ENCODE peak calls at places on chromosomes 1 and 21, in seven cellular contexts. One of them, this sample, is unnamed.
A peak's percentile ranks its signal among the peaks of the same experiment; 100 is the strongest.

GRCh38 chr1:109091196-109092193 is 931 bp downstream of the TMEM167B start:
- DNase-seq in brain microvascular endothelial cell: peak; percentile 54
- DNase-seq in SK-N-SH: peak; percentile 67
- DNase-seq in heart right ventricle: no peak
- DNase-seq in suprapubic skin: no peak
- DNase-seq in PC-3: no peak
- DNase-seq in lung: no peak
- DNase-seq in this sample: no peak

GRCh38 chr1:27109103-27109822 is 45.7 kb downstream of the SLC9A1 start:
- DNase-seq in brain microvascular endothelial cell: no peak
- DNase-seq in SK-N-SH: no peak
- DNase-seq in heart right ventricle: no peak
- DNase-seq in suprapubic skin: no peak
- DNase-seq in PC-3: peak; percentile 61
- DNase-seq in lung: no peak
- DNase-seq in this sample: no peak

GRCh38 chr1:26019641-26020315 is 1.8 kb upstream of the EXTL1 start:
- DNase-seq in brain microvascular endothelial cell: peak; percentile 47
- DNase-seq in SK-N-SH: no peak
- DNase-seq in heart right ventricle: no peak
- DNase-seq in suprapubic skin: no peak
- DNase-seq in PC-3: peak; percentile 8
- DNase-seq in lung: no peak
- DNase-seq in this sample: no peak

GRCh38 chr1:206742702-206743383 is 27.7 kb upstream of the IL19 start:
- DNase-seq in brain microvascular endothelial cell: no peak
- DNase-seq in SK-N-SH: no peak
- DNase-seq in heart right ventricle: no peak
- DNase-seq in suprapubic skin: no peak
- DNase-seq in PC-3: no peak
- DNase-seq in lung: no peak
- DNase-seq in this sample: no peak

GRCh38 chr21:37829447-37829846 is 86.8 kb downstream of the KCNJ6 start:
- DNase-seq in brain microvascular endothelial cell: peak; percentile 24
- DNase-seq in SK-N-SH: no peak
- DNase-seq in heart right ventricle: no peak
- DNase-seq in suprapubic skin: no peak
- DNase-seq in PC-3: peak; percentile 57
- DNase-seq in lung: no peak
- DNase-seq in this sample: no peak

GRCh38 chr1:76129731-76130130 is 55.2 kb downstream of the ST6GALNAC3 start:
- DNase-seq in brain microvascular endothelial cell: no peak
- DNase-seq in SK-N-SH: no peak
- DNase-seq in heart right ventricle: no peak
- DNase-seq in suprapubic skin: no peak
- DNase-seq in PC-3: no peak
- DNase-seq in lung: no peak
- DNase-seq in this sample: no peak

GRCh38 chr1:9150582-9151290 is 21.8 kb upstream of the GPR157 start:
- DNase-seq in brain microvascular endothelial cell: no peak
- DNase-seq in SK-N-SH: no peak
- DNase-seq in heart right ventricle: peak; percentile 84
- DNase-seq in suprapubic skin: no peak
- DNase-seq in PC-3: no peak
- DNase-seq in lung: no peak
- DNase-seq in this sample: peak; percentile 91

GRCh38 chr1:181369416-181369815 is 113.9 kb upstream of the CACNA1E start:
- DNase-seq in brain microvascular endothelial cell: no peak
- DNase-seq in SK-N-SH: no peak
- DNase-seq in heart right ventricle: no peak
- DNase-seq in suprapubic skin: no peak
- DNase-seq in PC-3: no peak
- DNase-seq in lung: no peak
- DNase-seq in this sample: no peak

GRCh38 chr1:97433520-97434175 is 487.2 kb downstream of the DPYD start:
- DNase-seq in brain microvascular endothelial cell: peak; percentile 9
- DNase-seq in SK-N-SH: peak; percentile 8
- DNase-seq in heart right ventricle: no peak
- DNase-seq in suprapubic skin: no peak
- DNase-seq in PC-3: peak; percentile 29
- DNase-seq in lung: no peak
- DNase-seq in this sample: no peak

GRCh38 chr1:19758227-19758830 is 41.4 kb downstream of the TMCO4 start:
- DNase-seq in brain microvascular endothelial cell: peak; percentile 50
- DNase-seq in SK-N-SH: no peak
- DNase-seq in heart right ventricle: no peak
- DNase-seq in suprapubic skin: no peak
- DNase-seq in PC-3: peak; percentile 54
- DNase-seq in lung: no peak
- DNase-seq in this sample: no peak

GRCh38 chr1:27598902-27599528 is 4.9 kb downstream of the AHDC1 start:
- DNase-seq in brain microvascular endothelial cell: peak; percentile 67
- DNase-seq in SK-N-SH: no peak
- DNase-seq in heart right ventricle: peak; percentile 86
- DNase-seq in suprapubic skin: no peak
- DNase-seq in PC-3: peak; percentile 46
- DNase-seq in lung: peak; percentile 43
- DNase-seq in this sample: peak; percentile 86

GRCh38 chr1:38958967-38959366 is 17.3 kb upstream of the RHBDL2 start:
- DNase-seq in brain microvascular endothelial cell: peak; percentile 56
- DNase-seq in SK-N-SH: no peak
- DNase-seq in heart right ventricle: no peak
- DNase-seq in suprapubic skin: no peak
- DNase-seq in PC-3: peak; percentile 75
- DNase-seq in lung: no peak
- DNase-seq in this sample: no peak

GRCh38 chr1:61111084-61112050 is 29.0 kb downstream of the NFIA start:
- DNase-seq in brain microvascular endothelial cell: no peak
- DNase-seq in SK-N-SH: no peak
- DNase-seq in heart right ventricle: no peak
- DNase-seq in suprapubic skin: no peak
- DNase-seq in PC-3: no peak
- DNase-seq in lung: no peak
- DNase-seq in this sample: no peak

GRCh38 chr21:39730418-39731107 is 14.4 kb upstream of the IGSF5 start:
- DNase-seq in brain microvascular endothelial cell: no peak
- DNase-seq in SK-N-SH: no peak
- DNase-seq in heart right ventricle: no peak
- DNase-seq in suprapubic skin: no peak
- DNase-seq in PC-3: no peak
- DNase-seq in lung: no peak
- DNase-seq in this sample: no peak

GRCh38 chr1:168824418-168824817 is 95.4 kb upstream of the DPT start:
- DNase-seq in brain microvascular endothelial cell: no peak
- DNase-seq in SK-N-SH: no peak
- DNase-seq in heart right ventricle: no peak
- DNase-seq in suprapubic skin: no peak
- DNase-seq in PC-3: no peak
- DNase-seq in lung: no peak
- DNase-seq in this sample: no peak

GRCh38 chr1:184075040-184076029 is 23.8 kb downstream of the TSEN15 start:
- DNase-seq in brain microvascular endothelial cell: peak; percentile 64
- DNase-seq in SK-N-SH: peak; percentile 37
- DNase-seq in heart right ventricle: peak; percentile 67
- DNase-seq in suprapubic skin: no peak
- DNase-seq in PC-3: peak; percentile 70
- DNase-seq in lung: no peak
- DNase-seq in this sample: no peak

GRCh38 chr1:233714631-233715217 is 100.8 kb downstream of the KCNK1 start:
- DNase-seq in brain microvascular endothelial cell: no peak
- DNase-seq in SK-N-SH: no peak
- DNase-seq in heart right ventricle: no peak
- DNase-seq in suprapubic skin: no peak
- DNase-seq in PC-3: no peak
- DNase-seq in lung: no peak
- DNase-seq in this sample: no peak

GRCh38 chr1:228281631-228282328 is 73.9 kb downstream of the OBSCN start:
- DNase-seq in brain microvascular endothelial cell: no peak
- DNase-seq in SK-N-SH: no peak
- DNase-seq in heart right ventricle: no peak
- DNase-seq in suprapubic skin: peak; percentile 74
- DNase-seq in PC-3: no peak
- DNase-seq in lung: no peak
- DNase-seq in this sample: no peak

GRCh38 chr1:244112046-244112445 is 61.0 kb downstream of the ZBTB18 start:
- DNase-seq in brain microvascular endothelial cell: no peak
- DNase-seq in SK-N-SH: no peak
- DNase-seq in heart right ventricle: no peak
- DNase-seq in suprapubic skin: no peak
- DNase-seq in PC-3: no peak
- DNase-seq in lung: no peak
- DNase-seq in this sample: no peak

GRCh38 chr1:153212201-153212600 is 5.2 kb upstream of the PRR9 start:
- DNase-seq in brain microvascular endothelial cell: no peak
- DNase-seq in SK-N-SH: no peak
- DNase-seq in heart right ventricle: no peak
- DNase-seq in suprapubic skin: no peak
- DNase-seq in PC-3: no peak
- DNase-seq in lung: no peak
- DNase-seq in this sample: no peak

DNA sequence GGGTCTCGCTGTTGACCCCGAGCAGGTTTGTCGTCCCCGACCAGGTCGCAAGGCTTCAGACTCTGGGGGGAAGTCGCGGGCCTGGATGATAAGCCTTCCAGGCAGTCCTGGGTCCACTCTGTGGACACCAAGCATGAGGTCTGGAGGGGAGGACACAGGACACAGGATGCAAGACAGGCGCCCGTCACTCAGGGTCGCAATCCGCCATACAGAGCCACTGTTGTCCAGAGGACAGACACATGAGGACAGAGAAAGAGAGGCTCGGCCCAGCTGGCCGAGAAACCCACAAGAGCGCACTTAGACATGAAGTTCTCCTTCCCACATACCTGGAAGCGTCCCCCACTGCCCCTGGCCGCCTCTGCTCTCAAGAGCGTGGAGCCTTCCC is 4.8 kb upstream of the FOXD2 start:
- DNase-seq in brain microvascular endothelial cell: no peak
- DNase-seq in SK-N-SH: no peak
- DNase-seq in heart right ventricle: no peak
- DNase-seq in suprapubic skin: no peak
- DNase-seq in PC-3: no peak
- DNase-seq in lung: no peak
- DNase-seq in this sample: no peak
- H3K27me3 ChIP-seq in brain microvascular endothelial cell: peaks cover 1% of the 10 kb centered on the region
- H3K27me3 ChIP-seq in SK-N-SH: peaks cover 40% of the 10 kb centered on the region
- H3K27me3 ChIP-seq in heart right ventricle: peaks cover 100% of the 10 kb centered on the region
- H3K27me3 ChIP-seq in suprapubic skin: peaks cover 83% of the 10 kb centered on the region
- H3K27me3 ChIP-seq in PC-3: no peaks in the 10 kb centered on the region
- H3K27me3 ChIP-seq in lung: no peaks in the 10 kb centered on the region
- H3K27me3 ChIP-seq in this sample: peaks cover 14% of the 10 kb centered on the region

DNA sequence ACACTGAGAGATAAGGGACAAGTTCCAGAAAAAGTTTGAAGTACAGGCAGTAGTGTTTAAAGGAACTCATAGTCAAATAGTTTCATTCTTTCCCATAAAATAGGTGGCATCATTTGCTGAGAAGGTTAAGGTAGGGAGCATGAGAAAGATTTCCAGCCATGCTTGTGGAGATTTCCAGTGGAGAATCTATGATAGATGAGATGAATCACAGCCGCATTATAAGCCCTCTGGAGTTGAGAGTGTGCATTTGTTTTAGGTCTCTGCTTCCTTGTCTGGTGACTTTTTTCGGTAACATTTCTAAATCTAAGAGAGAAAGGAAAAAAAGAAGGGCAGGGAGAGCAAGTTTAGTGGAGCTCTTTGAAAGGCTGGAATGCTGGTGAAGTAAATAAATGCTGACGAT is 108.7 kb downstream of the DISP1 start:
- DNase-seq in brain microvascular endothelial cell: peak; percentile 54
- DNase-seq in SK-N-SH: no peak
- DNase-seq in heart right ventricle: no peak
- DNase-seq in suprapubic skin: no peak
- DNase-seq in PC-3: no peak
- DNase-seq in lung: no peak
- DNase-seq in this sample: no peak
- TF ChIP-seq CTCF in brain microvascular endothelial cell: peak; percentile 3
- TF ChIP-seq CTCF in SK-N-SH: no peak
- TF ChIP-seq CTCF in heart right ventricle: no peak
- TF ChIP-seq CTCF in suprapubic skin: no peak
- TF ChIP-seq CTCF in PC-3: no peak
- TF ChIP-seq CTCF in lung: no peak
- TF ChIP-seq CTCF in this sample: no peak

DNA sequence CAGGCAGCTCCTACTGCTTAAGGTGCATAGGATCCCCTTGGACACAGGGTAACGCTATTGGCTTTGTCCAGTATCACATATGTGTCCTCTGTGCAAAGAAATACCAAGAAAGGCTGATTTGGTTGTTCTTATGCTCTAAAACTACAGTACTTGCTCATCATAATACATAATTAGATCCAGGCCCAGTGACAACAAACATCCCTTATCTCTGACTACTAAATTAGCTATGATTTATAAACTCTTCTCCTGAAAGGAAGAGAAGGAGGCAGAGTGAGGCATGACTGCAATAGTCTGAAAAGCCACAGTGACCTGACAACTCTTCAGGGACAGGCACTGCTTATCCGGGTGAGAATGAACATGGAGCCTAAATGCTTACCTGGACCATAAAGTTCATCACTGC is 30.7 kb downstream of the MGST3 start:
- DNase-seq in brain microvascular endothelial cell: no peak
- DNase-seq in SK-N-SH: peak; percentile 41
- DNase-seq in heart right ventricle: no peak
- DNase-seq in suprapubic skin: no peak
- DNase-seq in PC-3: no peak
- DNase-seq in lung: no peak
- DNase-seq in this sample: no peak
- H3K36me3 ChIP-seq in brain microvascular endothelial cell: peaks cover 37% of the 10 kb centered on the region
- H3K36me3 ChIP-seq in SK-N-SH: peaks cover 31% of the 10 kb centered on the region
- H3K36me3 ChIP-seq in heart right ventricle: peaks cover 18% of the 10 kb centered on the region
- H3K36me3 ChIP-seq in suprapubic skin: peaks cover 85% of the 10 kb centered on the region
- H3K36me3 ChIP-seq in PC-3: peaks cover 33% of the 10 kb centered on the region
- H3K36me3 ChIP-seq in lung: peaks cover 30% of the 10 kb centered on the region
- H3K36me3 ChIP-seq in this sample: peaks cover 62% of the 10 kb centered on the region

GRCh38 chr1:185969028-185969427 is 234.8 kb downstream of the HMCN1 start:
- DNase-seq in brain microvascular endothelial cell: no peak
- DNase-seq in SK-N-SH: no peak
- DNase-seq in heart right ventricle: no peak
- DNase-seq in suprapubic skin: no peak
- DNase-seq in PC-3: no peak
- DNase-seq in lung: no peak
- DNase-seq in this sample: no peak
- H3K27me3 ChIP-seq in brain microvascular endothelial cell: no peaks in the 10 kb centered on the region
- H3K27me3 ChIP-seq in SK-N-SH: peaks cover 6% of the 10 kb centered on the region
- H3K27me3 ChIP-seq in heart right ventricle: no peaks in the 10 kb centered on the region
- H3K27me3 ChIP-seq in suprapubic skin: no peaks in the 10 kb centered on the region
- H3K27me3 ChIP-seq in PC-3: no peaks in the 10 kb centered on the region
- H3K27me3 ChIP-seq in lung: no peaks in the 10 kb centered on the region
- H3K27me3 ChIP-seq in this sample: no peaks in the 10 kb centered on the region

DNA sequence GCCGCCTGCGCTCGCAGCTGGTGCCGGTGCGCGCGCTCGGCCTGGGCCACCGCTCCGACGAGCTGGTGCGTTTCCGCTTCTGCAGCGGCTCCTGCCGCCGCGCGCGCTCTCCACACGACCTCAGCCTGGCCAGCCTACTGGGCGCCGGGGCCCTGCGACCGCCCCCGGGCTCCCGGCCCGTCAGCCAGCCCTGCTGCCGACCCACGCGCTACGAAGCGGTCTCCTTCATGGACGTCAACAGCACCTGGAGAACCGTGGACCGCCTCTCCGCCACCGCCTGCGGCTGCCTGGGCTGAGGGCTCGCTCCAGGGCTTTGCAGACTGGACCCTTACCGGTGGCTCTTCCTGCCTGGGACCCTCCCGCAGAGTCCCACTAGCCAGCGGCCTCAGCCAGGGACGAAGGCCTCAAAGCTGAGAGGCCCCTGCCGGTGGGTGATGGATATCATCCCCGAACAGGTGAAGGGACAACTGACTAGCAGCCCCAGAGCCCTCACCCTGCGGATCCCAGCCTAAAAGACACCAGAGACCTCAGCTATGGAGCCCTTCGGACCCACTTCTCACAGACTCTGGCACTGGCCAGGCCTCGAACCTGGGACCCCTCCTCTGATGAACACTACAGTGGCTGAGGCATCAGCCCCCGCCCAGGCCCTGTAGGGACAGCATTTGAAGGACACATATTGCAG is 3.0 kb downstream of the ARTN start:
- DNase-seq in brain microvascular endothelial cell: no peak
- DNase-seq in SK-N-SH: peak; percentile 87
- DNase-seq in heart right ventricle: no peak
- DNase-seq in suprapubic skin: no peak
- DNase-seq in PC-3: peak; percentile 32
- DNase-seq in lung: no peak
- DNase-seq in this sample: no peak
- TF ChIP-seq CTCF in brain microvascular endothelial cell: peak; percentile 50
- TF ChIP-seq CTCF in SK-N-SH: no peak
- TF ChIP-seq CTCF in heart right ventricle: peak; percentile 9
- TF ChIP-seq CTCF in suprapubic skin: peak; percentile 6
- TF ChIP-seq CTCF in PC-3: peak; percentile 39
- TF ChIP-seq CTCF in lung: no peak
- TF ChIP-seq CTCF in this sample: no peak